ENCODE peak calls at places on chromosomes 7 and 10, in nine cellular contexts. J, A, Y, I, N, Q, O, C and D are unnamed samples. For H3K36me3, the result is how much of the 10 kb centered on the place peaks cover.

GRCh38 chr7:12422449-12423320 is 19.0 kb upstream of the VWDE start:
- DNase-seq in Q (no peak), J (peak), C (no peak), A (no peak), N (no peak), O (no peak), Y (no peak), I (no peak), D (no peak)

GRCh38 chr7:28169166-28169713 is 11.4 kb downstream of the JAZF1 start:
- DNase-seq in I (no peak), N (no peak), Y (no peak), J (peak), Q (no peak), A (no peak), C (no peak), O (no peak), D (no peak)

GRCh38 chr10:124077216-124077615 is 16.2 kb downstream of the CHST15 start:
- DNase-seq in A (no peak), O (no peak), C (no peak), Q (no peak), I (no peak), Y (no peak), J (no peak), N (no peak), D (no peak)

GRCh38 chr10:80289451-80290287 is at the start of gene MAT1A:
- DNase-seq in N (peak), O (no peak), Y (no peak), I (peak), J (peak), Q (no peak), A (no peak), C (no peak), D (no peak)

GRCh38 chr7:155531686-155532085 is 14.7 kb downstream of the CNPY1 start:
- DNase-seq in Y (no peak), I (no peak), C (no peak), O (no peak), A (peak), N (no peak), J (no peak), Q (no peak), D (peak)

GRCh38 chr10:10794056-10794455 is 223.6 kb upstream of the CELF2 start:
- DNase-seq in O (no peak), A (no peak), C (no peak), Q (no peak), N (no peak), Y (no peak), I (no peak), J (no peak), D (no peak)

GRCh38 chr10:10053051-10053450 is 964.6 kb upstream of the CELF2 start:
- DNase-seq in O (no peak), A (no peak), Y (no peak), Q (no peak), N (no peak), I (no peak), J (no peak), C (no peak), D (no peak)

GRCh38 chr10:75651452-75651851 is 220.0 kb downstream of the LRMDA start:
- DNase-seq in Q (no peak), N (no peak), A (peak), C (no peak), J (peak), Y (peak), I (no peak), O (no peak), D (no peak)

GRCh38 chr7:155477469-155477868 is 19.5 kb downstream of the EN2 start:
- DNase-seq in I (no peak), A (no peak), Y (no peak), N (no peak), O (no peak), Q (no peak), C (no peak), J (no peak), D (no peak)

GRCh38 chr7:55074008-55074499 is 55.2 kb downstream of the EGFR start:
- DNase-seq in O (peak), A (no peak), I (no peak), Q (no peak), C (peak), J (peak), N (peak), Y (no peak), D (no peak)

GRCh38 chr10:133325761-133326463 is 10.8 kb downstream of the CALY start:
- DNase-seq in Y (no peak), J (no peak), Q (no peak), I (peak), A (peak), O (peak), C (no peak), N (no peak), D (no peak)

GRCh38 chr10:72340510-72340895 is 14.2 kb downstream of the DNAJB12 start:
- DNase-seq in N (peak), A (peak), Q (peak), O (peak), I (peak), Y (no peak), C (peak), J (peak), D (no peak)

GRCh38 chr10:102605712-102606111 is 38.6 kb upstream of the TRIM8 start:
- DNase-seq in Q (no peak), A (no peak), N (no peak), Y (no peak), O (no peak), I (no peak), C (no peak), J (no peak), D (no peak)

GRCh38 chr7:148772297-148773089 is 73.8 kb downstream of the CUL1 start:
- DNase-seq in C (no peak), Y (no peak), N (no peak), I (no peak), J (peak), A (no peak), O (no peak), Q (no peak), D (no peak)

GRCh38 chr7:131331806-131332205 is 4.1 kb downstream of the MKLN1 start:
- DNase-seq in A (no peak), J (no peak), C (no peak), I (no peak), Q (no peak), N (no peak), Y (no peak), O (no peak), D (no peak)

GRCh38 chr7:47451851-47452205 is 130.1 kb downstream of the TNS3 start:
- DNase-seq in Q (no peak), A (no peak), Y (no peak), I (no peak), N (no peak), O (no peak), C (no peak), J (peak), D (no peak)

GRCh38 chr7:56053993-56054392 is 2.4 kb downstream of the CCT6A start:
- DNase-seq in C (no peak), I (no peak), Q (no peak), A (no peak), J (no peak), O (no peak), Y (no peak), N (no peak), D (no peak)

GRCh38 chr7:132666076-132666775 is 90.0 kb upstream of the PLXNA4 start:
- DNase-seq in Q (no peak), A (no peak), J (peak), Y (no peak), N (no peak), I (no peak), C (peak), O (no peak), D (no peak)

GRCh38 chr10:123835575-123835974 is 56.0 kb downstream of the CPXM2 start:
- DNase-seq in I (no peak), O (no peak), A (no peak), Y (no peak), Q (no peak), N (no peak), J (no peak), C (no peak), D (no peak)

GRCh38 chr7:3722396-3722846 is 421.4 kb downstream of the SDK1 start:
- DNase-seq in O (no peak), A (peak), I (no peak), J (peak), C (no peak), N (peak), Q (no peak), Y (peak), D (no peak)

GRCh38 chr10:55820071-55820470 is 541.0 kb downstream of the ZWINT start:
- DNase-seq in Y (peak), N (no peak), I (no peak), O (no peak), J (no peak), Q (no peak), C (no peak), A (no peak), D (no peak)

GRCh38 chr10:128274938-128275337 is 148.7 kb upstream of the MKI67 start:
- DNase-seq in C (no peak), O (no peak), I (no peak), Q (peak), N (peak), J (no peak), Y (no peak), A (no peak), D (peak)

GRCh38 chr7:45712057-45712689 is 138.0 kb downstream of the ADCY1 start:
- DNase-seq in I (no peak), A (no peak), N (no peak), Y (no peak), J (no peak), O (no peak), C (no peak), Q (no peak), D (peak)
- H3K36me3 ChIP-seq in I (under half), A (under half), N (under half), Y (under half), J (under half), O (under half), C (under half), Q (under half), D (under half)

DNA sequence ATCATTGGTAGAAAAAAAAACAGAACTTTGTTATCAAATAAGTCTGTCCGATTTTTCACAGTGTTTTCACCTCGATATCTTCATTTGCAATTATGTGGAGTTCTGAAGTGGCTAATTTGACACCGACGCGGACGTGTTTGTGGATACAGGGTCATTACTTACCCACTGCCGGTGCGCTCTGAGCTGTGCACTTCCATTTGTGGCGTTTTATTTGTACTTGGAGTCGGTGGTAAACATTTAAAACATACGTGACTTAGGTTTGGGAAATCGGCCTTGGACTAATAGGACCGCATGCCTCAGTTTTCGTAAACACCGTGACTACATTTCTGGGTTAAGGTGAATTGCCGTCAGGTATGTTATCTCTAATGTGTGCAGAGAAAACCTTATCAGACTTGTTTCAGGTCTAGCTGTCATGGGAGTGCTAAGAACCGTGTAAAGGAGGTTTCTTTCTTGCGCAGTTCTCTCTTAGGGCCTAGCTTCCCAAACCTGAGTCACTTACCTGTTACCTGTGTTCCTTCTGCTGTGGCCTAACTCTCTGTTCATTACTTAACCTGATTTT is 51.7 kb upstream of the NCF1 start:
- DNase-seq in J (no peak), O (no peak), A (no peak), Q (no peak), I (no peak), N (no peak), C (no peak), Y (no peak), D (no peak)
- H3K36me3 ChIP-seq in J (under half), O (half or more), A (under half), Q (under half), I (under half), N (half or more), C (under half), Y (under half), D (half or more)

GRCh38 chr7:101207459-101207858 is 6.6 kb upstream of the MOGAT3 start:
- DNase-seq in A (no peak), N (no peak), Y (no peak), I (no peak), J (no peak), C (no peak), Q (no peak), O (no peak), D (no peak)
- H3K36me3 ChIP-seq in A (under half), N (half or more), Y (under half), I (under half), J (under half), C (under half), Q (under half), O (half or more), D (half or more)

GRCh38 chr10:3116508-3117100 is 49.3 kb downstream of the PFKP start:
- DNase-seq in C (no peak), O (no peak), I (no peak), Y (no peak), Q (no peak), A (no peak), J (no peak), N (no peak), D (no peak)
- H3K36me3 ChIP-seq in C (half or more), O (under half), I (under half), Y (half or more), Q (under half), A (under half), J (under half), N (half or more), D (half or more)

GRCh38 chr7:6513541-6513940 is 37.7 kb downstream of the GRID2IP start:
- DNase-seq in J (no peak), N (no peak), O (no peak), Q (no peak), C (no peak), I (no peak), Y (no peak), A (no peak), D (no peak)
- H3K36me3 ChIP-seq in J (under half), N (under half), O (under half), Q (under half), C (under half), I (under half), Y (under half), A (under half), D (under half)

GRCh38 chr7:138551102-138551501 is 91.0 kb downstream of the TRIM24 start:
- DNase-seq in J (no peak), Q (no peak), N (no peak), A (no peak), I (no peak), C (no peak), Y (no peak), O (no peak), D (no peak)
- H3K36me3 ChIP-seq in J (under half), Q (under half), N (half or more), A (half or more), I (under half), C (under half), Y (half or more), O (under half), D (half or more)

DNA sequence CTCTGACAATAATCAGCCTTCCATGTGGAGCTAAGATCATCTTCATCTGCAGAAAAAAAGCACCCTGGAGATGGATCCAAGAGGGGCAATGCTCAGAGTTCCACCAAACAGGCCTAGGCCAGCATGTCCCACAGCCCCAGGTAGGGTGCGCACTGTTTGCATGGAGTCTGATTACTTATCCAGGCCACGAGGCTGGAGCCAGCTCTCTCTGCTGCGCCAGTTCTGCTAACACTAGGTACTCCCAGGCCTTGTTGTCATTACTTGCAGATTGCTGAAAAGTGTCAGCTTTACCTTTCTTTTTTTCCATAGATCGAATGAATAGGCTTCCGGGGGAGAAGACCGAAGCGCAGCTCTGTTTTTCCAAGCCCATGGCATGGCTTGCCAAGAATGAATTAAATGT is 285.7 kb downstream of the BMPER start:
- DNase-seq in I (no peak), J (no peak), N (no peak), Y (no peak), A (no peak), Q (no peak), C (no peak), O (no peak), D (no peak)
- H3K36me3 ChIP-seq in I (under half), J (under half), N (under half), Y (under half), A (under half), Q (under half), C (under half), O (under half), D (under half)

GRCh38 chr7:98293746-98294145 is 12.3 kb downstream of the BRI3 start:
- DNase-seq in C (no peak), I (no peak), O (no peak), N (no peak), J (no peak), Y (no peak), Q (no peak), A (no peak), D (no peak)
- H3K36me3 ChIP-seq in C (under half), I (under half), O (half or more), N (under half), J (under half), Y (half or more), Q (under half), A (under half), D (half or more)